ENCODE peak calls at places on chromosomes 7 and 10, in nine cellular contexts. E is A549, J is endothelial cell of umbilical vein, L is Peyer's patch, K is lower leg skin, G is body of pancreas, D is K562, U is transverse colon, A is prostate gland. V is an unnamed sample.

GRCh38 chr7:153537271-153537670 is 514.9 kb upstream of the DPP6 start:
- DNase-seq in E (no peak), J (no peak), L (no peak), K (no peak), G (no peak), D (no peak), U (no peak), A (no peak), V (no peak)

GRCh38 chr7:92982928-92983327 is 134.9 kb downstream of the SAMD9 start:
- DNase-seq in E (no peak), J (no peak), L (no peak), K (no peak), G (no peak), D (no peak), U (no peak), A (no peak), V (no peak)

GRCh38 chr7:8365499-8366110 is 67.8 kb upstream of the NXPH1 start:
- DNase-seq in E (no peak), J (no peak), L (no peak), K (no peak), G (no peak), D (no peak), U (no peak), A (no peak), V (no peak)

GRCh38 chr7:15750741-15751140 is 64.3 kb upstream of the MEOX2 start:
- DNase-seq in E (no peak), J (no peak), L (no peak), K (no peak), G (no peak), D (no peak), U (no peak), A (no peak), V (no peak)

GRCh38 chr7:66379761-66380160 is 174.6 kb downstream of the TPST1 start:
- DNase-seq in E (no peak), J (peak), L (no peak), K (no peak), G (no peak), D (no peak), U (no peak), A (no peak), V (no peak)

GRCh38 chr7:27098493-27099223 is 2.9 kb upstream of the HOXA1 start:
- DNase-seq in E (no peak), J (peak), L (peak), K (no peak), G (no peak), D (no peak), U (peak), A (no peak), V (no peak)

GRCh38 chr10:124657806-124658205 is 86.4 kb downstream of the FAM53B start:
- DNase-seq in E (no peak), J (no peak), L (no peak), K (no peak), G (peak), D (no peak), U (no peak), A (no peak), V (no peak)

GRCh38 chr7:70696139-70696782 is 435.7 kb upstream of the GALNT17 start:
- DNase-seq in E (no peak), J (no peak), L (no peak), K (no peak), G (no peak), D (no peak), U (no peak), A (no peak), V (no peak)

GRCh38 chr10:88216976-88217375 is 353.6 kb downstream of the PTEN start:
- DNase-seq in E (no peak), J (no peak), L (no peak), K (no peak), G (no peak), D (no peak), U (peak), A (no peak), V (no peak)

GRCh38 chr10:79230563-79231249 is 116.6 kb upstream of the PPIF start:
- DNase-seq in E (no peak), J (no peak), L (no peak), K (no peak), G (no peak), D (no peak), U (no peak), A (no peak), V (no peak)

GRCh38 chr7:148584154-148584827 is 6.3 kb upstream of the C7orf33 start:
- DNase-seq in E (no peak), J (no peak), L (no peak), K (no peak), G (no peak), D (no peak), U (no peak), A (no peak), V (no peak)

GRCh38 chr7:70738080-70738479 is 393.9 kb upstream of the GALNT17 start:
- DNase-seq in E (peak), J (no peak), L (no peak), K (no peak), G (no peak), D (no peak), U (peak), A (peak), V (no peak)

GRCh38 chr7:7795736-7796135 is 77.3 kb upstream of the RPA3 start:
- DNase-seq in E (peak), J (peak), L (no peak), K (no peak), G (no peak), D (no peak), U (no peak), A (no peak), V (no peak)

GRCh38 chr7:132251327-132251659 is 325.0 kb downstream of the PLXNA4 start:
- DNase-seq in E (no peak), J (no peak), L (peak), K (peak), G (peak), D (no peak), U (peak), A (peak), V (no peak)

GRCh38 chr10:77101416-77101815 is 536.2 kb downstream of the KCNMA1 start:
- DNase-seq in E (no peak), J (no peak), L (no peak), K (no peak), G (no peak), D (no peak), U (no peak), A (no peak), V (no peak)

GRCh38 chr7:108114117-108114841 is 15.9 kb downstream of the LAMB4 start:
- DNase-seq in E (peak), J (peak), L (no peak), K (no peak), G (peak), D (no peak), U (no peak), A (no peak), V (no peak)

GRCh38 chr7:21108182-21108581 is 319.7 kb upstream of the SP4 start:
- DNase-seq in E (no peak), J (no peak), L (peak), K (no peak), G (peak), D (no peak), U (peak), A (peak), V (no peak)

GRCh38 chr10:104328636-104328915 is 9.7 kb downstream of the ITPRIP start:
- DNase-seq in E (no peak), J (no peak), L (no peak), K (no peak), G (no peak), D (no peak), U (no peak), A (no peak), V (no peak)

GRCh38 chr10:104329754-104330153 is 8.5 kb downstream of the ITPRIP start:
- DNase-seq in E (no peak), J (no peak), L (no peak), K (no peak), G (no peak), D (no peak), U (no peak), A (no peak), V (no peak)

GRCh38 chr10:104327745-104328635 is 10.3 kb downstream of the ITPRIP start:
- DNase-seq in E (no peak), J (peak), L (no peak), K (peak), G (peak), D (no peak), U (no peak), A (no peak), V (no peak)

GRCh38 chr10:104330168-104331117 is 7.8 kb downstream of the ITPRIP start:
- DNase-seq in E (no peak), J (peak), L (no peak), K (peak), G (no peak), D (no peak), U (peak), A (no peak), V (no peak)

DNA sequence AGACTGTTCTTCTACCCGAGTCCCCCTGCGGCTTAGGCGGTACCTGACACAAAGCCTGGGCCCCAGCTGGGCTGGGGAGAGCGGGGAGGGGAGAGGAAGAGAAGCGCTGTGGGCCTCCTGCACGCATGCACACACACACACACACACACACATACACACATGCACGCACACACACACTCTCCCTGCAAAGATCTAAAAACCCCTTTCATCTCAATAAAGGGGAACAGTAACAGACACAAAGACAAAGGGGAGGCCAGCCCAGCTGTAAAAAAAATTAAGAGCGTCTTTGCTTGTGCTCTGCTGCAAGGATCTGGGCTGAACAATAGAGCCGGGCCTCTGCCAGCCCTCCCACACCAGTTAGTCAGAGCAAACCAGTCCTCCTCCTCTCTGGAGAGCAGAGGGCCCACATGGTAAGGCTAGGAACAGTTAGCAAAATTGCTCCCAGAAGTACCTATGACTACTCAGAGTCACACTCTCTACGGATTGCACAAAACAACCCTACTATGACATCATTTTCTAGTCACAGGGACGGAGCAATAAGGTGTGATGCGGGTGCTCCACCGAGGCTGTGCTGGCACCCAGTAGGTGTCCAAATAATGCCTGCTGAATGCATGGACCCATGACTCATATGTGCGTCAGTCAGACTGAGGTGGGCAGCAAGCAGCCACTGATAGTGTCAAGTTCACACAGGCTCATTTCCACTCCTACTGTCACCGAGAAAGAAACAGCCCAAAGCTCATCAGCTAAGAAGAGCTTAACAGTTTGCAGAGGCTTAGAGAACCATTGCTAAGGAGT is 9.2 kb downstream of the ITPRIP start:
- DNase-seq in E (peak), J (peak), L (no peak), K (peak), G (peak), D (no peak), U (no peak), A (peak), V (no peak)
- TF ChIP-seq POLR2A in E (no peak), J (no peak), L (no peak), K (no peak), G (no peak), D (no peak), U (no peak), A (peak), V (no peak)

GRCh38 chr7:129611246-129612111 is at the start of gene NRF1:
- DNase-seq in E (peak), J (peak), L (peak), K (peak), G (peak), D (peak), U (peak), A (peak), V (peak)
- TF ChIP-seq POLR2A in E (peak), J (peak), L (peak), K (peak), G (peak), D (peak), U (peak), A (peak), V (peak)

DNA sequence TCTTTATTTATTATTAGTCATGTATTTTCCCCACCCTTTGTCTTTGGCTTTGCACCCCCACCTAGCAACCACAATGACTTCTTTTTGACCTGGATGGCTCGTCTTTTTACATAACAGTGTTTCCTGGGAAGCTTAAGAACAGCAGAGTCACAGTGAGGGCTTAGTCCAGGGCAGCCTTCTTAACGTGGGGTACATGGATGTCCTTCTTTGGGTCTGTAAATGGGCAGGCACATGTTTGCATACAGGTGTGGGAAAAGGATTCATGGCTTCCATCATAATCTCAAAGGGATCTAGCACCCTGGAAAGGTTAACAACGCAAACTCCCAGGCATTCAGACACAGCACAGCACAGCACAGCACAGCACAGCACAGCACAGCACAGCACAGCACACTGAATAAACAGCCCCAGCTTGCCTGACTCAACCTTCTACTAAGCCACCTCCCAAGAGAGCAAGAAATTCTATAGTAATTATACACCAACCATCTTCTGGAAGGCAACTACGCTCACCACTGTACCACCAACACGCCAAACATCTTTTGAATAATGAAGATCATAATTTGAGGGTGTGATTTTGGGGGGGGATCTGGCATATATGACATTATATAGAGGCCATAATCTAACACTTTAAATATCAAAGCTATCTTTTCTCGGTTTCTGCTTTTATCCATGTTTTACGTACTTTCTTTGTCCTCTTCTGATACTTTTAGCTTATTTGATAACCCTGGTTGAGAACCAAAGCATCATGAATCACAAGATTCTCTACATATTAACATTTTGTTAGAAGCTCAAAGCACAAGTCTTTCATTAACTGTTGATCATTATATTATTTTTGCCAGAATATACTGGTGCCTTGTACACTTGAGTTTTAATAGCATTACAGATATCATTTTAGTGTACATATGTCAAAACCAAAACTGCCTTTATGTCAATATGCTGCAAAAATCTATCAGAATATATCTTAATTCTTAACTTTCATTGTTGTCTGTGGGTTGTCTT is 177.2 kb upstream of the KLF14 start:
- DNase-seq in E (no peak), J (peak), L (no peak), K (no peak), G (no peak), D (peak), U (no peak), A (no peak), V (no peak)
- TF ChIP-seq POLR2A in E (no peak), J (peak), L (peak), K (no peak), G (no peak), D (no peak), U (peak), A (no peak), V (no peak)

GRCh38 chr10:98303569-98303968 is 35.6 kb upstream of the LOXL4 start:
- DNase-seq in E (no peak), J (no peak), L (no peak), K (peak), G (no peak), D (no peak), U (no peak), A (no peak), V (no peak)

GRCh38 chr10:98299341-98299740 is 31.3 kb upstream of the LOXL4 start:
- DNase-seq in E (no peak), J (no peak), L (no peak), K (peak), G (no peak), D (peak), U (no peak), A (no peak), V (no peak)

GRCh38 chr10:98300526-98300925 is 32.5 kb upstream of the LOXL4 start:
- DNase-seq in E (no peak), J (no peak), L (no peak), K (peak), G (no peak), D (no peak), U (no peak), A (no peak), V (no peak)

GRCh38 chr10:98302711-98303365 is 34.8 kb upstream of the LOXL4 start:
- DNase-seq in E (no peak), J (no peak), L (no peak), K (peak), G (no peak), D (no peak), U (no peak), A (no peak), V (no peak)

DNA sequence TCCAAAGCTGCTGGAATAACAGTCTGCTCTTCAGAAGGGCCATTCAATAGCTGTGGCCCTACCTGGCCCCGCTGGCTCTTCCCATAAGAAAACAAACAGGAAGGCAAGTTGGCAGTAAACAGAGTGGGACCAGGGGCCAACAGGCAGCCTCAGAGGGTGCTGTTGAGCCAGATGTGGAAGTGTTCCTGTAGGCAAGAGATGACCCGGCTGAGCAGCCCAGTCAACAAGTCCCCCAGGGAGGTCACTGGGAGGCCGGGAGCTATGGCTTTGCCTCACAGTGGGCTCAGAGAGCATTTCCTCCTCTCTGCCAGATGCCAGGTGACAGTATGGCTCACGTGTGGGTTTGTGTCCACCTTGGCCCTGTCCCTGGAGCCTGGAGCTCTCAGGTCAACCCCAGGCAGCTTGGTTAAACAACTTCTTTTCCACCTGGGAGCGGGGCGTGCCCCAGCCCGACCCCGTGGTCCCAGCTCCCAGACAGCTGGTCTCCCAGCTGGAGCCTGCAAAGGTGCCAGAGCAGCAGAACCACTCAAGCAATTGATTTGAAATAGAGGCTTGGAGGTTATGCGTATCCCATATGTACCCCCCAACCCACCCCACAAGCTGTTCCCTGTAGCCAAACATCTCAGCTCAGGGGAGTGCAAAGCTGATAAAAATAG is 33.8 kb upstream of the LOXL4 start:
- DNase-seq in E (no peak), J (no peak), L (no peak), K (peak), G (no peak), D (no peak), U (no peak), A (no peak), V (no peak)
- TF ChIP-seq POLR2A in E (no peak), J (no peak), L (no peak), K (no peak), G (no peak), D (no peak), U (no peak), A (no peak), V (no peak)

GRCh38 chr7:128103498-128104108 is 72.4 kb upstream of the LRRC4 start:
- DNase-seq in E (no peak), J (peak), L (peak), K (no peak), G (peak), D (no peak), U (no peak), A (no peak), V (peak)
- TF ChIP-seq POLR2A in E (no peak), J (no peak), L (no peak), K (no peak), G (no peak), D (no peak), U (no peak), A (no peak), V (peak)

DNA sequence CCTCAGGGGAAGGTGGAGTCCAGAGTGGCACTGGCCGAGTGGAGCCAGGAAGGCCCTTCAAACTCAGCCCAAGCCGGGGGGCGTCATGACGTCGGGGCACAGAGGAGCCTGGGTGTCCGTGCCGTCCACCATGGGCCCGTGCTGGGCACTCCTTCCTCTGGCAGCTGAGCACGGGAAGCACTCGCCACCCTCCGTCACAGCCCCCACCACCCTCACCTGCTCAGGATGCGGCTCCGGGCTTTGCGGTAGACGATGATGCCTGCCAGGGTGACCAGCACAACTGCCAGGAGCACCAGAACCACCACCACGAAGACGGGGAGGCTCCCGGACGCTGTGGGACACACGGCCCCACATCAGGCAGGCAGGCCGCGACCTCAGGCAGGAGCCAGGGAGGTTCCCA is 8.1 kb downstream of the ADAM8 start:
- DNase-seq in E (no peak), J (no peak), L (no peak), K (no peak), G (no peak), D (no peak), U (no peak), A (no peak), V (no peak)
- TF ChIP-seq POLR2A in E (no peak), J (no peak), L (no peak), K (no peak), G (no peak), D (no peak), U (no peak), A (no peak), V (no peak)

DNA sequence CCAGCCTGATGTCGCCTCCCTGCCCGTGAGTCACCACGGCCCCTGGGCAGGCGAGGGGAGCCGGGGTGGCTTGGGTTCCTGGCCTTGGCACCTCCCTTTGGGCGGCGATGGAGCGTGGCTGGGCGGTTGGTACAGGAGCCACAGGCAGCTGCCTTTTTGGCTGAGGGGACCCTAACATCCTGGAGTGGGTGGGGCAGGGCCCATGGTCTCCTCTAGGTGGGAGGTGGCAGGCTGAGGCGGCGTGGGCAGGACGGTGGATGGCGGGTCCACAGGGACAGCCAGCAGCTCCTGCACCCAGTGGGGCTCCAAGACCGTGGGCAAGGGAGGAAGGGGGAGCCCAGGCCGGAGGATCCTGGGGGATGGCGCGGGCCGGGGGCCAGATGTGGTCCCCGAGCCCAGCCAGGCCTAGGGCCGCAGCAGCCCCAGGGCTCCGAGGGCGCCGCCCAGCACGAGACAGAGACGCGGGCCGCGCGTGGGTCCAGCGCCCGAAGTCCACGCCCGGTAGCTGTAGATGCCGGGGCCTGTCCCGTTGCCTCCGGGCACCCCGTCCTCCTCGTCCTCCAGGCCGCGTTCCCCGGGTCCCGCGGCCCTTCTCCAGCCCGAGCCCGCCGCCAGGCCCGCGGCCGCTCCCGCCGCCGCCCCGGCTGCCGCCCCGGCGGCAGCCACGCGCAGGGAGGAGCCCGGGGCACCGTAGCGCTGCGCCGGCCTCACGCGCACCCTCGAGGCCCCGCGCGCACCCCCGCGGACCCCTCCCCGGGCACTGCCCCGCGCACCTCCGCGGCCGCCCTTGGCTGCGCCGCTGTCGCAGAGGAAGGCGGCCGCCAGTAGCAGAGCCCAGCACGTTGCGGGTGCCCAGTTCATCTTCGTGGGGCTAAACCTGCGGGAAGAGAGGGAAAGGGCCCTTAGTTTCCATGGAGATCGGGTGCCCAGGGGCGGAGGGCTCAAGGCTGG is 1.3 kb downstream of the SPRN start:
- DNase-seq in E (no peak), J (no peak), L (no peak), K (peak), G (no peak), D (no peak), U (no peak), A (peak), V (no peak)
- TF ChIP-seq POLR2A in E (no peak), J (no peak), L (no peak), K (no peak), G (no peak), D (no peak), U (no peak), A (no peak), V (no peak)

V was measured in GM12891.